ENCODE peak calls at places on chromosomes 12 and 14, in five cellular contexts. A is GM12878, U is K562, J is H1, N is HepG2. C is an unnamed sample.

GRCh38 chr12:90331262-90331661 is 622.6 kb upstream of the ATP2B1 start:
- DNase-seq in J (no peak), A (no peak), N (no peak), U (no peak), C (no peak)

GRCh38 chr12:69254046-69254445 is 14.7 kb downstream of the CPSF6 start:
- DNase-seq in J (no peak), U (peak), N (peak), A (peak), C (peak)

GRCh38 chr12:109387425-109388166 is 39.9 kb downstream of the MYO1H start:
- DNase-seq in U (peak), N (peak), J (no peak), A (no peak), C (peak)

GRCh38 chr14:98137626-98138025 is 1134.4 kb downstream of the BCL11B start:
- DNase-seq in J (no peak), A (no peak), U (no peak), N (no peak), C (no peak)

GRCh38 chr12:69442894-69443293 is 27.3 kb upstream of the FRS2 start:
- DNase-seq in J (no peak), U (no peak), A (no peak), N (no peak), C (no peak)

GRCh38 chr12:132444957-132445883 is 44.7 kb upstream of the FBRSL1 start:
- DNase-seq in N (no peak), J (no peak), A (no peak), U (peak), C (no peak)

GRCh38 chr14:30980980-30981379 is 44.5 kb upstream of the AP4S1 start:
- DNase-seq in N (peak), U (no peak), J (no peak), A (no peak), C (no peak)

GRCh38 chr14:98298481-98299227 is 973.3 kb downstream of the BCL11B start:
- DNase-seq in J (no peak), N (no peak), U (no peak), A (no peak), C (no peak)

GRCh38 chr12:24929953-24930352 is 18.9 kb downstream of the BCAT1 start:
- DNase-seq in J (no peak), U (no peak), A (no peak), N (no peak), C (no peak)

GRCh38 chr14:33052899-33053400 is 114.3 kb downstream of the NPAS3 start:
- DNase-seq in U (no peak), N (no peak), A (no peak), J (no peak), C (no peak)

GRCh38 chr12:39586811-39587210 is 32.8 kb downstream of the ABCD2 start:
- DNase-seq in N (no peak), U (no peak), A (no peak), J (no peak), C (no peak)

GRCh38 chr12:113092478-113093408 is 36.2 kb downstream of the DTX1 start:
- DNase-seq in J (no peak), A (no peak), U (peak), N (no peak), C (no peak)

GRCh38 chr14:57412341-57412740 is 22.0 kb downstream of the NAA30 start:
- DNase-seq in U (no peak), J (no peak), A (no peak), N (no peak), C (no peak)

GRCh38 chr14:23675337-23675736 is 39.2 kb downstream of the DHRS2 start:
- DNase-seq in U (no peak), A (no peak), N (no peak), J (no peak), C (no peak)

GRCh38 chr12:50642755-50643154 is 121.1 kb upstream of the ATF1 start:
- DNase-seq in J (no peak), U (no peak), A (no peak), N (no peak), C (no peak)

GRCh38 chr14:27727371-27727770 is 1039.2 kb upstream of the FOXG1 start:
- DNase-seq in N (no peak), J (no peak), U (no peak), A (no peak), C (no peak)

GRCh38 chr12:78568326-78569020 is 296.1 kb upstream of the SYT1 start:
- DNase-seq in U (no peak), A (no peak), J (no peak), N (no peak), C (no peak)

GRCh38 chr12:113612076-113612728 is 140.5 kb upstream of the LHX5 start:
- DNase-seq in J (no peak), U (no peak), A (no peak), N (no peak), C (no peak)

GRCh38 chr14:63443361-63443760 is 99.8 kb downstream of the PPP2R5E start:
- DNase-seq in U (no peak), N (no peak), A (no peak), J (no peak), C (no peak)

GRCh38 chr14:58865520-58866281 is 227.9 kb downstream of the DACT1 start:
- DNase-seq in A (no peak), N (no peak), U (no peak), J (no peak), C (peak)

GRCh38 chr14:77498120-77498979 is at the start of gene ISM2:
- DNase-seq in N (peak), J (no peak), U (peak), A (no peak), C (peak)

GRCh38 chr12:124867389-124867930 is 3.8 kb upstream of the SCARB1 start:
- DNase-seq in J (no peak), N (peak), U (no peak), A (no peak), C (no peak)

GRCh38 chr14:32329146-32329545 is at the start of gene AKAP6:
- DNase-seq in N (no peak), A (no peak), J (no peak), U (peak), C (peak)

GRCh38 chr14:22560638-22561365 is 28.2 kb downstream of the DAD1 start:
- DNase-seq in U (peak), A (no peak), N (peak), J (no peak), C (no peak)

GRCh38 chr14:94030571-94030970 is 4.4 kb downstream of the OTUB2 start:
- DNase-seq in N (no peak), A (no peak), J (no peak), U (no peak), C (no peak)

GRCh38 chr14:94031161-94031875 is 5.2 kb downstream of the OTUB2 start:
- DNase-seq in J (no peak), U (no peak), N (no peak), A (no peak), C (no peak)

GRCh38 chr14:94029250-94029649 is 3.1 kb downstream of the OTUB2 start:
- DNase-seq in N (no peak), A (no peak), J (no peak), U (no peak), C (no peak)

GRCh38 chr14:94028450-94028826 is 2.3 kb downstream of the OTUB2 start:
- DNase-seq in N (peak), U (no peak), J (no peak), A (no peak), C (no peak)

DNA sequence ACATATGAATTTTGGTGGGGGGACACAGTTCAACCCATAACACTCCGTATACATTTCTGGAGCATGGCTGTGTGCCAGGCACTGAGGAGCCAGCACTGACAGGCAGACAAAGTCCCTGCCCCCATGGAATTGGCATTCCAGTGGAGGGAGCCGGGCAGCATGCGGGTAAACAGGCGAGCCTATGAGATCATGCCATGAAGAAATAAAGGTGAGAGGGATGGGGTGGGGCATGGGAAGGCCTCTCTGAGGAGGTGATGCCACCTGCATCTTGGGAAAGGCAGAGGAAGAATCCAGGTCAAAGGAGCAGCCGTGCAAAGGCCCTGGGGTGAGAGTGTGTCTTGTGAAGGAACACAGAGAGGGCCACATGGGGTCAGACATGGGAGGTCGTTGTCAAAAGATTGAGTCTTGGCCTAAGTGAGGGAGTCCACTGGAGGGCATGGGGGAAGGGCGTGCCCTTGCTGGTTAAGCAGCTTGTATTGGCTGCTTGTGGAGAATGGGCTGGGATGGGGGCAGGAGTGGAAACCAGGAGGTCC is 3.6 kb downstream of the OTUB2 start:
- DNase-seq in U (no peak), N (no peak), J (no peak), A (no peak), C (no peak)
- TF ChIP-seq CHD2 in U (no peak), N (no peak), J (no peak), A (no peak), C (no peak)

DNA sequence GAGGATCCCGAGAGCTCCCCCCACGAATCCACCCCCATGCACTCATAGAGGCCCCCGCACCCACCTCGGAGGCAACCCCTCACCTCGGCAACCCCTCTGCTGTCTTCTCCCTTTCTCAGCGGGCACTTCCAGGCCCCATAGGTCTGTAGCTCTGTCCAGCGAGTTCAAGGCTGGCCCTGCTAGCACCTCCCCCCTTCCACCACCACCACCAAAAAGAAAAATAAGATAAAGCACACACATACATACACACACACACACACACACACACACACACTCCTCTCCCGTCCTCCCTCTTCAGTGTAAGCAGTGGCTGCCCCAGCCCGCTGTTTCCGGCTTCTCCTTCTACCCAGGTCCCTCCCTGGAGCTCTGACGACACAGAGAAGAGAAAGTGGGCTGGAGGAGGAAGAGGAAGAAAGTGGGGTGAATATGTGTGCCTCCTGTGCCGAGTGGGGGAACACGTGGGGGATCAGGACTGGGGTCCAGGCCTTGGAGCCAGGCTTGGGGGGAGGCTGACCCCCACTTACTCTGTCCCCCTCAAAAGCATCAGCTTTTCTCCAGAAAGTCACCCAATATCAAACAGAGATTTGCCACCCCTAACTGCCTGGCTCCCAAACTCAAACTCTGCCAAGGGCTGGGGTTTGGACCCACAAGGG is at the start of gene STAT6:
- DNase-seq in U (peak), A (no peak), N (peak), J (no peak), C (no peak)
- TF ChIP-seq POLR2AphosphoS5 in U (peak), A (peak), N (peak), J (no peak), C (no peak)

GRCh38 chr12:31728289-31728916 is 418 bp downstream of the AMN1 start:
- DNase-seq in J (no peak), N (no peak), U (peak), A (no peak), C (peak)
- TF ChIP-seq CHD2 in J (no peak), N (no peak), U (no peak), A (no peak), C (no peak)

GRCh38 chr12:54279227-54279631 is 693 bp downstream of the CBX5 start:
- DNase-seq in A (no peak), J (no peak), N (no peak), U (no peak), C (no peak)
- TF ChIP-seq POLR2AphosphoS5 in A (no peak), J (no peak), N (no peak), U (no peak), C (no peak)

DNA sequence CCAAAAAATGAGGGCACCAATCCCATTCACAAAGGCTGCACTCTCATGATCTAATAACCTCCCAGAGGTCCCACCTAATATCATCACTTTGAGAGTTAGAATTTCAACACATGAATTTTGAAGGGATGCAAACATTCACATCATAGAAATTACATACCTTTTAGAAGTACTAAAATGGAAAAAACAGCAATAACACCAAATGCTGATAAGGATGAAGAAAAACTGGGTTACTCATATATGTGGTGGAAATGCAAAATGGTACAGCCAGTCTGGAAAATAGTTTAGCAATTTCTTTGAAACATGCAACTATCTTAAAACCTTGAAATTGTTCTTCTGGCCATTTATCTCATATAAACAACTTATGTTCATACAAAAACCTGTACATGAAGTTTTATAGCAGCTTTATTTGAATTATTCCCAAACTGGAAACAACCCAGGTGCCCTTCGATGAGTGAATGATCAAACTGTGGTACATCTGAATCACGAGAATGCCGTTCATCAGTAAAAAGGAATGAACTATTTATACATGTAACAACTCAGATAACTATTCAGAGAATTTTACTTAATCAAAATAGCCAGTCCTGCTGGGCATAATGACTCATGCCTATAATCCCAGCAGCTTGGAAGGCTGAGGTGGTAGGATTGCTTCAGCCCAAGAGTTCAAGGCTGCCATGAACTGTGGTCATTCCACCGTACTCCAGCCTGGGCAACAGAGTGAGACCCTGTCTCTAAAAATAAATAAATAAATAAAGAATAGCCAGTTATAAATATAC is 109.4 kb upstream of the SSTR1 start:
- DNase-seq in J (no peak), A (no peak), N (no peak), U (no peak), C (no peak)
- TF ChIP-seq CHD2 in J (no peak), A (no peak), N (no peak), U (no peak), C (no peak)

GRCh38 chr12:6767592-6768384 is 1.6 kb downstream of the PTMS start:
- DNase-seq in A (no peak), N (peak), J (no peak), U (peak), C (peak)

GRCh38 chr12:6765634-6766581 is at the start of gene PTMS:
- DNase-seq in U (peak), N (peak), J (no peak), A (no peak), C (peak)

GRCh38 chr12:6765048-6765633 is 1.0 kb upstream of the PTMS start:
- DNase-seq in U (peak), J (no peak), N (no peak), A (no peak), C (no peak)

GRCh38 chr12:6767301-6767591 is 1.1 kb downstream of the PTMS start:
- DNase-seq in J (no peak), U (no peak), A (no peak), N (no peak), C (no peak)

GRCh38 chr12:6766651-6767300 is 613 bp downstream of the PTMS start:
- DNase-seq in A (no peak), N (peak), U (peak), J (no peak), C (peak)
- TF ChIP-seq POLR2AphosphoS5 in A (no peak), N (no peak), U (no peak), J (no peak), C (no peak)

C was measured in SK-N-SH.